ENCODE peak calls at places on chromosomes 7 and 10, in seven cellular contexts. I is thyroid gland; F is activated CD8-positive, alpha-beta memory T cell treated with anti-CD3 and anti-CD28 coated beads, Interleukin-2, amount 10 ng/mL, durations not matched to agents 7 days and 5 days; A is cerebellum; G is stimulated activated CD4-positive, alpha-beta T cell treated with anti-CD3 and anti-CD28 coated beads, TNF-alpha, amount 100 ng/mL, for 1 hour; X is tibial nerve; S is stimulated activated CD8-positive, alpha-beta memory T cell treated with anti-CD3 and anti-CD28 coated beads, Interleukin-2, amount 100 ng/mL, for 48 hours. O is an unnamed sample.

GRCh38 chr10:61608255-61609040 is 54.3 kb upstream of the CABCOCO1 start:
- DNase-seq in I (no peak), F (no peak), A (no peak), G (no peak), X (no peak), S (no peak), O (no peak)

GRCh38 chr10:102420443-102420809 is 210 bp upstream of the FBXL15 start:
- DNase-seq in I (no peak), F (no peak), A (no peak), G (no peak), X (no peak), S (no peak), O (no peak)

GRCh38 chr7:107718456-107719193 is 25.3 kb upstream of the CBLL1 start:
- DNase-seq in I (no peak), F (no peak), A (no peak), G (no peak), X (no peak), S (no peak), O (no peak)

GRCh38 chr7:80153446-80153845 is 18.8 kb downstream of the GNAI1 start:
- DNase-seq in I (no peak), F (no peak), A (no peak), G (no peak), X (no peak), S (no peak), O (no peak)

GRCh38 chr7:40526951-40527350 is 392.1 kb downstream of the SUGCT start:
- DNase-seq in I (no peak), F (no peak), A (no peak), G (no peak), X (no peak), S (no peak), O (no peak)

GRCh38 chr10:69352569-69353264 is 64.0 kb downstream of the TACR2 start:
- DNase-seq in I (no peak), F (no peak), A (no peak), G (no peak), X (no peak), S (no peak), O (no peak)

GRCh38 chr10:88065384-88066049 is 202.1 kb downstream of the PTEN start:
- DNase-seq in I (no peak), F (peak; percentile 46), A (no peak), G (no peak), X (no peak), S (no peak), O (no peak)

GRCh38 chr7:25216837-25217236 is 11.4 kb downstream of the NPVF start:
- DNase-seq in I (no peak), F (no peak), A (peak; percentile 58), G (no peak), X (no peak), S (no peak), O (no peak)

GRCh38 chr10:12418000-12418399 is 68.7 kb downstream of the CAMK1D start:
- DNase-seq in I (no peak), F (no peak), A (no peak), G (no peak), X (peak; percentile 52), S (no peak), O (no peak)

GRCh38 chr10:32964261-32964660 is 6.2 kb upstream of the ITGB1 start:
- DNase-seq in I (no peak), F (no peak), A (no peak), G (no peak), X (no peak), S (no peak), O (no peak)

GRCh38 chr7:41010967-41011366 is 691.9 kb downstream of the INHBA start:
- DNase-seq in I (no peak), F (no peak), A (no peak), G (no peak), X (no peak), S (no peak), O (no peak)

GRCh38 chr10:122034149-122034756 is 45.3 kb downstream of the TACC2 start:
- DNase-seq in I (no peak), F (no peak), A (no peak), G (no peak), X (no peak), S (no peak), O (no peak)

GRCh38 chr7:35691827-35692307 is 3.1 kb downstream of the HERPUD2 start:
- DNase-seq in I (no peak), F (peak; percentile 79), A (peak; percentile 33), G (no peak), X (no peak), S (no peak), O (no peak)